ENCODE peak calls at places on chromosomes 3 and 15, in nine cellular contexts. Z, K, F, P, E, Q, S, T and C are unnamed samples.

GRCh38 chr15:42511010-42511396 is 15.6 kb downstream of the SNAP23 start:
- DNase-seq in P (no peak), E (no peak), Z (peak; percentile 60), F (no peak), S (no peak), T (no peak), Q (no peak), K (no peak), C (peak; percentile 73)

GRCh38 chr15:80698636-80699035 is 3.5 kb downstream of the ABHD17C start:
- DNase-seq in F (no peak), E (no peak), K (no peak), Q (no peak), S (no peak), Z (no peak), T (no peak), P (no peak), C (no peak)

GRCh38 chr3:175091426-175092114 is 232.4 kb downstream of the NAALADL2 start:
- DNase-seq in P (no peak), Q (no peak), K (no peak), S (no peak), F (no peak), E (no peak), T (no peak), Z (no peak), C (no peak)

GRCh38 chr3:187739125-187739560 is 6.1 kb downstream of the BCL6 start:
- DNase-seq in Q (peak; percentile 89), K (no peak), S (peak; percentile 83), P (peak; percentile 69), T (peak; percentile 47), Z (no peak), E (no peak), F (no peak), C (no peak)

GRCh38 chr15:98003528-98003927 is 43.0 kb downstream of the ARRDC4 start:
- DNase-seq in P (no peak), F (no peak), E (peak; percentile 81), Z (no peak), T (no peak), K (no peak), Q (no peak), S (no peak), C (no peak)

GRCh38 chr3:157533298-157533870 is 30.2 kb upstream of the VEPH1 start:
- DNase-seq in K (no peak), F (no peak), Z (peak; percentile 61), T (no peak), Q (no peak), E (no peak), P (no peak), S (no peak), C (peak; percentile 94)

GRCh38 chr3:38343797-38344594 is 2.6 kb upstream of the XYLB start:
- DNase-seq in F (no peak), E (peak; percentile 13), K (no peak), S (no peak), P (no peak), Q (no peak), Z (no peak), T (no peak), C (no peak)

GRCh38 chr3:52062499-52062898 is 6.1 kb upstream of the DUSP7 start:
- DNase-seq in P (no peak), K (no peak), T (no peak), E (peak; percentile 47), Z (peak; percentile 84), S (peak; percentile 69), Q (no peak), F (no peak), C (peak; percentile 81)

GRCh38 chr3:66463054-66463631 is 37.7 kb downstream of the LRIG1 start:
- DNase-seq in F (no peak), E (no peak), K (no peak), Q (no peak), S (no peak), P (no peak), T (no peak), Z (no peak), C (no peak)

GRCh38 chr3:105862217-105862616 is 6.6 kb downstream of the CBLB start:
- DNase-seq in P (no peak), E (no peak), K (no peak), Q (no peak), F (no peak), Z (no peak), T (no peak), S (no peak), C (no peak)

GRCh38 chr3:58560771-58561311 is 16.4 kb downstream of the FAM107A start:
- DNase-seq in T (peak; percentile 79), P (no peak), Q (peak; percentile 23), K (no peak), F (no peak), Z (peak; percentile 98), S (no peak), E (peak; percentile 76), C (peak; percentile 96)

GRCh38 chr3:146374146-146374545 is 95.2 kb downstream of the PLSCR2 start:
- DNase-seq in Z (no peak), K (no peak), T (no peak), S (no peak), E (no peak), Q (no peak), F (no peak), P (no peak), C (peak; percentile 53)

GRCh38 chr3:123025642-123026521 is 1.7 kb downstream of the SEMA5B start:
- DNase-seq in S (no peak), E (no peak), K (no peak), P (peak; percentile 27), F (no peak), Z (no peak), Q (peak; percentile 76), T (peak; percentile 79), C (no peak)

GRCh38 chr3:192851821-192852352 is 65.8 kb downstream of the MB21D2 start:
- DNase-seq in P (peak; percentile 25), F (no peak), T (no peak), Q (peak; percentile 82), S (peak; percentile 76), Z (peak; percentile 67), K (peak; percentile 57), E (peak; percentile 40), C (peak; percentile 57)

GRCh38 chr15:43977072-43977884 is 150.5 kb downstream of the WDR76 start:
- DNase-seq in S (no peak), K (no peak), T (no peak), P (no peak), Q (no peak), Z (no peak), E (peak; percentile 84), F (no peak), C (no peak)

GRCh38 chr3:190038050-190038631 is 82.6 kb downstream of the P3H2 start:
- DNase-seq in F (no peak), P (peak; percentile 30), Q (peak; percentile 79), Z (no peak), E (no peak), K (no peak), T (no peak), S (no peak), C (peak; percentile 68)

GRCh38 chr3:143326983-143327382 is 207.4 kb downstream of the CHST2 start:
- DNase-seq in E (no peak), F (no peak), Z (no peak), K (no peak), P (no peak), S (no peak), Q (no peak), T (no peak), C (no peak)

GRCh38 chr3:71111784-71112440 is 471.6 kb downstream of the FOXP1 start:
- DNase-seq in S (no peak), Q (no peak), E (no peak), F (no peak), Z (no peak), P (no peak), K (no peak), T (no peak), C (peak; percentile 94)

GRCh38 chr3:30495172-30496124 is 111.0 kb upstream of the TGFBR2 start:
- DNase-seq in Q (no peak), P (no peak), F (no peak), Z (no peak), S (no peak), K (no peak), E (no peak), T (no peak), C (peak; percentile 28)

GRCh38 chr3:50415066-50415465 is 55.7 kb upstream of the TMEM115 start:
- DNase-seq in Z (no peak), P (no peak), E (no peak), T (peak; percentile 53), K (no peak), Q (no peak), F (no peak), S (no peak), C (no peak)

GRCh38 chr15:31016446-31016915 is 25.1 kb upstream of the MTMR10 start:
- DNase-seq in Q (no peak), T (no peak), S (no peak), F (no peak), Z (peak; percentile 46), K (no peak), E (no peak), P (no peak), C (peak; percentile 75)

GRCh38 chr3:4990061-4990460 is 10.8 kb downstream of the BHLHE40 start:
- DNase-seq in Q (no peak), F (no peak), S (no peak), P (no peak), T (no peak), E (no peak), Z (no peak), K (no peak), C (no peak)

GRCh38 chr3:123159926-123160635 is 41.7 kb upstream of the SEC22A start:
- DNase-seq in S (no peak), Q (no peak), E (no peak), F (no peak), T (no peak), P (no peak), Z (no peak), K (no peak), C (peak; percentile 67)

GRCh38 chr3:104460477-104461406 is 906.0 kb upstream of the ALCAM start:
- DNase-seq in F (no peak), S (no peak), Z (peak; percentile 33), E (no peak), K (no peak), Q (no peak), P (no peak), T (no peak), C (peak; percentile 62)

GRCh38 chr3:139686206-139686605 is 8.4 kb upstream of the NMNAT3 start:
- DNase-seq in E (no peak), T (no peak), Q (no peak), K (no peak), F (no peak), Z (no peak), S (no peak), P (no peak), C (no peak)

GRCh38 chr3:13301295-13301987 is 118.7 kb downstream of the NUP210 start:
- DNase-seq in T (peak; percentile 74), F (no peak), Z (peak; percentile 16), K (no peak), Q (peak; percentile 37), S (peak; percentile 4), P (no peak), E (peak; percentile 70), C (no peak)

GRCh38 chr3:143445118-143445517 is 325.5 kb downstream of the CHST2 start:
- DNase-seq in Z (no peak), S (no peak), E (no peak), Q (no peak), P (no peak), F (no peak), T (no peak), K (no peak), C (peak; percentile 51)

GRCh38 chr3:76011121-76011520 is 225.8 kb upstream of the ZNF717 start:
- DNase-seq in K (no peak), E (no peak), Z (no peak), T (no peak), S (no peak), F (no peak), Q (no peak), P (no peak), C (no peak)